ENCODE peak calls at places on chromosomes 3 and 15, in eight cellular contexts. U is stomach, D is SK-N-SH, B is esophagus muscularis mucosa, J is breast epithelium, X is GM23338, K is spleen, L is upper lobe of left lung. I is an unnamed sample. For H3K4me1, the result is how much of the 10 kb centered on the place peaks cover.

GRCh38 chr3:164852866-164853265 is 225.4 kb downstream of the SI start:
- DNase-seq in D (no peak), J (no peak), B (no peak), L (no peak), U (no peak), K (no peak), X (no peak), I (no peak)

GRCh38 chr3:61250784-61251173 is 473 bp downstream of the FHIT start:
- DNase-seq in U (no peak), X (peak), J (peak), D (peak), K (no peak), B (no peak), L (no peak), I (peak)

GRCh38 chr15:33789141-33789540 is 179.2 kb upstream of the CHRM5 start:
- DNase-seq in K (no peak), D (no peak), B (no peak), L (no peak), U (no peak), X (no peak), J (no peak), I (no peak)

GRCh38 chr3:14920536-14920935 is 26.8 kb upstream of the NR2C2 start:
- DNase-seq in J (no peak), X (no peak), B (no peak), L (no peak), U (peak), D (no peak), K (peak), I (no peak)

GRCh38 chr3:13346481-13347389 is 73.4 kb downstream of the NUP210 start:
- DNase-seq in J (no peak), K (peak), U (peak), B (no peak), X (peak), L (no peak), D (peak), I (no peak)

GRCh38 chr15:70503798-70504304 is 259.5 kb downstream of the UACA start:
- DNase-seq in K (peak), L (no peak), X (no peak), J (no peak), U (no peak), B (no peak), D (no peak), I (no peak)

GRCh38 chr3:42658091-42658770 is 4.7 kb downstream of the ZBTB47 start:
- DNase-seq in X (no peak), B (peak), J (no peak), D (no peak), L (peak), U (no peak), K (no peak), I (peak)

GRCh38 chr3:16071246-16071645 is 103.2 kb upstream of the GALNT15 start:
- DNase-seq in X (no peak), J (no peak), L (no peak), D (no peak), B (no peak), U (no peak), K (no peak), I (no peak)

GRCh38 chr3:95460274-95460673 is 1354.1 kb upstream of the EPHA6 start:
- DNase-seq in B (no peak), U (no peak), X (no peak), D (peak), L (no peak), K (no peak), J (no peak), I (peak)

GRCh38 chr3:116453676-116454346 is 8.5 kb upstream of the LSAMP start:
- DNase-seq in K (no peak), B (no peak), D (no peak), X (no peak), L (no peak), U (no peak), J (no peak), I (no peak)

DNA sequence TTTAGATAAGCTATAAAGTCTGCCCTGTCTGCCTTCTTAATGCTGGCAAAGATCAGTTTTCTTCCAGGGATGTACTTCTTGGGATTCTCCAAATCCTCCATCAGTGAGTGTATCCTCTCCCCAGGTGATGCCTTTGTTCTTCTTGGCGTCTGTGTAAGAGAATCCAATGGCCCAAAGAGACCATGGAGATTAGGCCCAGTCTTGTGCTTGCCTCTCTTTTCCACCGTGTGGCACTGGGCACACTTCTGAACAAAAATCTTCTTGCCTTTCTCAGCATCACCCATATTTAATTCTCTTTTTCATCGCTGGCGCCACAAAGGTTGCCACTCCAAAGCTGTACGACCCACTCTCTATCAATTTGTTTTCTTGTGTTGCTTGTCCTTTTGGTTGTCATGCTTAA is 32.2 kb upstream of the TAMM41 start:
- DNase-seq in D (peak), L (no peak), X (peak), J (no peak), K (no peak), B (no peak), U (no peak), I (no peak)
- H3K4me1 ChIP-seq in D (under half), L (under half), X (under half), J (under half), K (under half), B (under half), U (under half), I (under half)

GRCh38 chr3:99877180-99877579 is 59.5 kb downstream of the CMSS1 start:
- DNase-seq in U (no peak), D (no peak), J (no peak), X (no peak), L (no peak), K (no peak), B (no peak), I (no peak)

GRCh38 chr3:99879275-99879674 is 61.6 kb downstream of the CMSS1 start:
- DNase-seq in J (no peak), B (no peak), L (no peak), U (no peak), X (no peak), D (no peak), K (no peak), I (no peak)

GRCh38 chr3:99875573-99875924 is 57.9 kb downstream of the CMSS1 start:
- DNase-seq in D (peak), K (no peak), U (no peak), J (no peak), B (no peak), L (no peak), X (peak), I (no peak)

GRCh38 chr3:99878005-99878404 is 60.3 kb downstream of the CMSS1 start:
- DNase-seq in L (no peak), U (no peak), J (no peak), B (no peak), X (no peak), D (no peak), K (no peak), I (no peak)

DNA sequence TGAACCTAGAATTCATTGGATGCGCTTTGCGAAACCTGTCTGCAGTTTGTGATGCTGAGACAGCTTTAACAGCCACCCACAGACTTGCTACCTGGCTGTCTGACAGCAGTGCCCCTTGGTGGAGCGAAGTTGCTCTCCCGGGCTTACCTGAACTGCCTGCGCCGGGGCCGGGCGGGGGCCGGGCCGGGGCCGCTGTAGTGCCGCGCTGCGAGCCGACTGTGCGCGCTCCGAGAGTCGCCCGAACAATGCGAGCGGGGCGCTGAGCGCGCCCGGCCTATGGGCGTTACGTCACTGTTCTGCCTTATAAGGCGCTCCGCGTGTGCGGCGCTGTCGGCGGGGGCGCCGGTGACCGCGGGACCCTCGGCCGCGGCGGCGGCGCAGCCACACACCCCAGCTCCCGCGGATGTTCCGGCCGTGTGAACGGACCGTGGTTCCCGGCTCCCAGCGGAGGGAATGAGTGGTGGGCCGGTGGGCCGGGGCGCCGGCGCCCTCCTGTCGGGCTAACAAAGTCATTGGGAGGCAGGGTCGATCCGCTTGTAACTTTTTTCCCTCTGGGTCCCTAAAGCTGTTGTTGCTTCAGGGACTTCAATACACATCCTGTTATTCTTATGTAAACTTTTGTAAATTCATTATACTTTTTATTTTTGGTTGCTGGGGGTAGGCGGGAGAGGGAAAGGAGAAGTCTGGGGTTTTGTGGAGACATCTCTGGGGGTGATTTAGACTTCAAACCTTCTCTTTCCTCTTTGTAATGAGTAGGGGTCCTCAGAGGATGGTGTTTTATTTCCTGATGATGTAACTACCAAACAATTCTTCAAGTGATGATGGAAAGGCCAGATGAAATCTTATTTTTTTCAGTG is 58.5 kb downstream of the CMSS1 start:
- DNase-seq in U (peak), X (peak), B (peak), K (peak), J (peak), D (peak), L (peak), I (peak)
- TF ChIP-seq POLR2AphosphoS5 in U (peak), X (no peak), B (peak), K (peak), J (peak), D (peak), L (peak), I (peak)

GRCh38 chr15:68871507-68871906 is 50.8 kb upstream of the ANP32A start:
- DNase-seq in B (no peak), U (no peak), X (no peak), J (no peak), L (no peak), K (no peak), D (no peak), I (no peak)

DNA sequence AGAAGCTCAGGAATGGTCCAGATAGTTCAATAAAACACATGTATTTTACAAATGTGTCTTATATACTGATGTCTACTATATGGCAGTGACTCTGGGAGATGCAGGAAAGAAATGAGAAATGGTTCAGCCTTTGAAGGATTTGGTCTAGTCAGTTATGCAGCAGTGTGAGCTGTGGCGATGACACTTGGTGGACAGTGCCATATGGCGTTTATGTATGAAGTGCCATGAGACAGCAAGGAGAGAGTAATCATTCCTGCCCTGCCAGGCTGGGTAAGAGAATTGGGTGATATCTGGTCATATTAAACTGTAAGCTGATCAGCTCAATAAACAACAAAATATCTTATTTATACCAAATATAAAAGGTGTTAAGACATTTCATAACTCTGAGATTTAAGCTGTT is 47.6 kb upstream of the ANP32A start:
- DNase-seq in K (no peak), U (no peak), J (no peak), B (no peak), D (no peak), X (no peak), L (no peak), I (no peak)
- H3K4me1 ChIP-seq in K (under half), U (under half), J (under half), B (under half), D (under half), X (under half), L (under half), I (under half)

GRCh38 chr3:43769471-43770425 is 79.0 kb downstream of the ABHD5 start:
- DNase-seq in K (peak), U (peak), J (peak), D (peak), B (peak), L (peak), X (peak), I (peak)
- TF ChIP-seq POLR2AphosphoS5 in K (peak), U (peak), J (peak), D (peak), B (peak), L (peak), X (no peak), I (peak)

GRCh38 chr15:78210349-78210717 is 24.0 kb downstream of the ACSBG1 start:
- DNase-seq in U (peak), X (no peak), B (no peak), K (no peak), D (no peak), J (no peak), L (no peak), I (no peak)
- H3K4me1 ChIP-seq in U (under half), X (under half), B (under half), K (under half), D (under half), J (under half), L (under half), I (under half)

GRCh38 chr15:80800067-80800466 is 20.9 kb downstream of the CEMIP start:
- DNase-seq in U (no peak), D (no peak), J (no peak), B (no peak), K (no peak), X (no peak), L (no peak), I (no peak)

GRCh38 chr15:80803580-80804525 is 24.7 kb downstream of the CEMIP start:
- DNase-seq in L (no peak), D (no peak), K (no peak), J (no peak), B (no peak), U (no peak), X (no peak), I (no peak)

GRCh38 chr15:80801891-80802680 is 22.9 kb downstream of the CEMIP start:
- DNase-seq in X (no peak), L (peak), J (no peak), K (no peak), D (no peak), B (no peak), U (no peak), I (no peak)

GRCh38 chr15:80804970-80805495 is 25.9 kb downstream of the CEMIP start:
- DNase-seq in D (no peak), K (no peak), U (no peak), L (no peak), X (peak), B (no peak), J (no peak), I (no peak)
- TF ChIP-seq POLR2AphosphoS5 in D (no peak), K (no peak), U (no peak), L (no peak), X (no peak), B (no peak), J (no peak), I (no peak)

GRCh38 chr15:85339976-85340665 is 40.3 kb upstream of the AKAP13 start:
- DNase-seq in L (no peak), X (no peak), D (no peak), U (no peak), B (no peak), J (no peak), K (no peak), I (no peak)

GRCh38 chr15:85334241-85334640 is 46.2 kb upstream of the AKAP13 start:
- DNase-seq in U (no peak), D (no peak), K (no peak), J (no peak), X (no peak), L (no peak), B (no peak), I (no peak)

GRCh38 chr15:85335193-85335939 is 45.0 kb upstream of the AKAP13 start:
- DNase-seq in D (no peak), U (no peak), B (no peak), K (no peak), X (peak), L (no peak), J (no peak), I (no peak)

GRCh38 chr15:85336870-85337269 is 43.5 kb upstream of the AKAP13 start:
- DNase-seq in L (no peak), B (no peak), X (no peak), D (no peak), J (no peak), K (no peak), U (no peak), I (no peak)

DNA sequence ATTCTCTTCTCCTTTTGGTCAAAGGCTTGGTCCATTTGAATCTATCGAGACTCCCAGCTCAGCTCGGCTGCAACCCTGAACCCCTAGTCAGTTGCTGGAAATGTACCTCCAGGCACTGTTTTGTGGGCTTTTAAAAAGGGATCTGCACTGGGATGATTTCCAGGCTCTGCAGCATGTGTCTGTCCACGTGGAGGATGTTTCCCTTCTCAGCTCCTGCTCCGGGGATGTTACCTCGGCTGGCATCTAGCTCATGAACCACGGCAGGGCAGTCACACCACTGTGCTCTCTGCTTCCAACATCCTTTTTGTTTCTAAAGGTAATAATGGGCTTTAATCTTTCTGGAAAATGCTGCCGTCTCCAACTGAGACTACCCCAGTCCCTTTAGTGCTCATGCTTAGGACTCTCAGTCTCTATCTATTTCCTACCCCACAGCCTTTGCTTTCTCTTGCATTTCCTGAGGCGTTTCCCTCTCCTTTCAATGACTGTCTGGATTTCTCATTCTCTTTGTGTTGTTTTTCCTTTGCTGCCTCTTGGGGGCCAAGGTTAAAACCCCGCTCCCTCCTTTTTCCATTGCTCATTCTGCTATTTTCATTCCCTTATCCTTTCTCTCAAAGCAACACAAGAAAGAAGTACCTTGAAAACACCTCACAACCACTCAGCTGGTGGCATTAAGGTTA is 42.9 kb upstream of the AKAP13 start:
- DNase-seq in L (no peak), J (no peak), K (no peak), X (peak), D (no peak), U (no peak), B (no peak), I (no peak)
- H3K4me1 ChIP-seq in L (under half), J (under half), K (under half), X (under half), D (under half), U (under half), B (under half), I (under half)

DNA sequence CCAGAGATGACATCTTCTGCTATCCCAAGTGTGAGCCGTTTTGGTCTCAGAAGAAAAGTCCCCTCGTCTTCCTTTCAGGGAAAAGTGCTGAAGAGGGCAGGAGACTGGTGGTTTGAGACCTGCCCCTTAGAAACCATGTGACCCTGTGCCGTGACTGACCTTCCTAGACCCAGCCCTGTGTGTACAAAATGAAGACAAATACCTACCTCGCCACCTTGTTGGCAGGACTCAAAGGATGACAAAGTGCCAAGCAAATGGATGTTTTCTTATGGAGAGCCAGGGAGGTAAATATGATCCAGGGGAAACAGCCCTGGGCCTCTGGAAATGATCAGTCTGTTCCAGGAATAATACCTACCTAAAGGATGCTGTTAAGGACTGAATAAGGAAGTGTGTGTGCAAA is 41.3 kb downstream of the FAM174B start:
- DNase-seq in J (peak), D (no peak), L (no peak), U (peak), X (no peak), K (no peak), B (no peak), I (peak)
- TF ChIP-seq POLR2AphosphoS5 in J (peak), D (no peak), L (no peak), U (peak), X (no peak), K (no peak), B (no peak), I (no peak)